ENCODE peak calls at places on chromosomes 3 and 15, in seven cellular contexts. A is uterus, R is lung, J is fibroblast of lung, X is SK-N-SH, O is adipocyte, W is right atrium auricular region. Y is an unnamed sample. For H3K9me3, the result is how much of the 10 kb centered on the place peaks cover.

GRCh38 chr15:100400996-100401395 is 59.2 kb upstream of the ADAMTS17 start:
- DNase-seq in A (no peak), R (no peak), J (no peak), X (no peak), O (no peak), W (no peak), Y (no peak)

GRCh38 chr15:52124270-52124878 is 11.8 kb upstream of the BCL2L10 start:
- DNase-seq in A (no peak), R (no peak), J (no peak), X (no peak), O (peak), W (no peak), Y (no peak)

GRCh38 chr3:187902938-187903337 is 157.7 kb upstream of the BCL6 start:
- DNase-seq in A (no peak), R (no peak), J (no peak), X (no peak), O (no peak), W (no peak), Y (no peak)

GRCh38 chr3:132180337-132180791 is 136.8 kb upstream of the ACP3 start:
- DNase-seq in A (no peak), R (no peak), J (peak), X (peak), O (peak), W (no peak), Y (peak)

GRCh38 chr3:136078421-136079364 is 113.2 kb downstream of the PPP2R3A start:
- DNase-seq in A (no peak), R (no peak), J (peak), X (peak), O (peak), W (no peak), Y (no peak)

GRCh38 chr15:75843618-75844610 is 667 bp downstream of the UBE2Q2 start:
- DNase-seq in A (peak), R (peak), J (peak), X (peak), O (peak), W (peak), Y (peak)

GRCh38 chr15:78850352-78850751 is 22.3 kb upstream of the MORF4L1 start:
- DNase-seq in A (no peak), R (no peak), J (no peak), X (no peak), O (no peak), W (no peak), Y (no peak)

GRCh38 chr3:175932586-175932985 is 1073.5 kb downstream of the NAALADL2 start:
- DNase-seq in A (no peak), R (no peak), J (peak), X (no peak), O (peak), W (no peak), Y (no peak)

GRCh38 chr3:12993623-12994356 is 79.4 kb downstream of the IQSEC1 start:
- DNase-seq in A (peak), R (no peak), J (no peak), X (peak), O (peak), W (no peak), Y (no peak)

GRCh38 chr15:50880651-50881114 is 27.8 kb upstream of the AP4E1 start:
- DNase-seq in A (no peak), R (no peak), J (peak), X (no peak), O (peak), W (no peak), Y (no peak)

GRCh38 chr15:29682781-29683180 is 139.5 kb downstream of the TJP1 start:
- DNase-seq in A (no peak), R (no peak), J (no peak), X (no peak), O (no peak), W (no peak), Y (no peak)

GRCh38 chr3:40756500-40756899 is 231.7 kb downstream of the ZNF621 start:
- DNase-seq in A (no peak), R (no peak), J (no peak), X (no peak), O (no peak), W (no peak), Y (no peak)

GRCh38 chr15:39685999-39686613 is 96.5 kb downstream of the FSIP1 start:
- DNase-seq in A (no peak), R (no peak), J (peak), X (peak), O (peak), W (no peak), Y (peak)

GRCh38 chr3:9754678-9755077 is 4.9 kb downstream of the OGG1 start:
- DNase-seq in A (no peak), R (no peak), J (no peak), X (no peak), O (no peak), W (no peak), Y (peak)

GRCh38 chr15:87118424-87118823 is 1038.8 kb downstream of the AGBL1 start:
- DNase-seq in A (no peak), R (no peak), J (no peak), X (peak), O (no peak), W (no peak), Y (no peak)

GRCh38 chr3:13018561-13019242 is 54.5 kb downstream of the IQSEC1 start:
- DNase-seq in A (no peak), R (no peak), J (no peak), X (no peak), O (no peak), W (no peak), Y (no peak)

GRCh38 chr15:96804754-96805153 is 474.3 kb downstream of the NR2F2 start:
- DNase-seq in A (no peak), R (no peak), J (no peak), X (no peak), O (no peak), W (no peak), Y (no peak)

GRCh38 chr3:76859596-76859995 is 180.3 kb upstream of the ROBO2 start:
- DNase-seq in A (no peak), R (no peak), J (no peak), X (no peak), O (peak), W (no peak), Y (no peak)

GRCh38 chr3:121918779-121919483 is 24.7 kb downstream of the SLC15A2 start:
- DNase-seq in A (no peak), R (no peak), J (peak), X (no peak), O (no peak), W (no peak), Y (peak)

GRCh38 chr3:129648331-129648730 is 41.9 kb upstream of the PLXND1 start:
- DNase-seq in A (no peak), R (no peak), J (no peak), X (no peak), O (no peak), W (no peak), Y (no peak)

GRCh38 chr3:52233108-52233591 is 5.8 kb downstream of the TWF2 start:
- DNase-seq in A (no peak), R (no peak), J (no peak), X (no peak), O (no peak), W (no peak), Y (no peak)

GRCh38 chr3:53157974-53158580 is 2.9 kb upstream of the PRKCD start:
- DNase-seq in A (no peak), R (no peak), J (no peak), X (no peak), O (no peak), W (no peak), Y (no peak)

GRCh38 chr3:72058493-72059081 is 273.6 kb upstream of the PROK2 start:
- DNase-seq in A (no peak), R (no peak), J (no peak), X (peak), O (no peak), W (no peak), Y (no peak)

GRCh38 chr15:59532770-59533379 is 78.7 kb upstream of the GCNT3 start:
- DNase-seq in A (no peak), R (no peak), J (peak), X (peak), O (peak), W (no peak), Y (peak)

GRCh38 chr15:40414816-40415215 is 9.2 kb downstream of the IVD start:
- DNase-seq in A (no peak), R (no peak), J (no peak), X (no peak), O (no peak), W (no peak), Y (no peak)

GRCh38 chr3:158727499-158728377 is 4.5 kb downstream of the RARRES1 start:
- DNase-seq in A (no peak), R (peak), J (peak), X (peak), O (peak), W (no peak), Y (peak)

DNA sequence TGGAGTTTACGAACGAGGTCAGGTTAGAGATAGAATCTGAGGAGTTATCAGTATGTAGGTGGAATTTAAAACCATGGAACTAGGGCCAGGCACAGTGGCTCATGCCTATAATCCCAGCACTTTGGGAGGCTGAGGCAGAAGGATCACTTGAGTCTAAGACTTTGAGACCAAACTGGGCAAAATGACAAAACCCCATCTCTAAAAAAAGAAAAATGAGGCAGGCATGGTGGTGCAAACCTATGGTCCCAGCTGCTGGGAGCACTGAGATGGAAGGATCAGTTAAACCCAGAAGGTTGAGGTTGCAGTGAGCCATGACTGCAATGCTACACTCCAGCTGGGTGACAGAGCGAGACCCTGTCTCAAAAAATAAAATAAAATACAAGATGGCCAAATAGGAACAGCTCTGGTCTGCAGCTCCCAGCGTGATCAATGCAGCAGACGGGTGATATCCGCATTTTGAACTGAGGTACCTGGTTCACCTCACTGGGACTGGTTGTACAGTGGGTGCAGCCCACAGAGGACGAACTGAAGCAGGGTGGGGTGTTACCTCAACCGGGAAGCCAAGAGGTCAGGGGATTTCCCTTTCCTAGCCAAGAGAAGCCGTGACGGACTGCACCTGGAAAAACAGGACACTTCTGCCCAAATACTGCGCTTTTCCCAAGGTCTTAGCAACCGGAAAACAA is 33.3 kb downstream of the ZMAT3 start:
- DNase-seq in A (no peak), R (no peak), J (no peak), X (no peak), O (no peak), W (no peak), Y (no peak)
- H3K4me3 ChIP-seq in A (no peak), R (no peak), J (no peak), X (no peak), O (no peak), W (no peak), Y (no peak)

DNA sequence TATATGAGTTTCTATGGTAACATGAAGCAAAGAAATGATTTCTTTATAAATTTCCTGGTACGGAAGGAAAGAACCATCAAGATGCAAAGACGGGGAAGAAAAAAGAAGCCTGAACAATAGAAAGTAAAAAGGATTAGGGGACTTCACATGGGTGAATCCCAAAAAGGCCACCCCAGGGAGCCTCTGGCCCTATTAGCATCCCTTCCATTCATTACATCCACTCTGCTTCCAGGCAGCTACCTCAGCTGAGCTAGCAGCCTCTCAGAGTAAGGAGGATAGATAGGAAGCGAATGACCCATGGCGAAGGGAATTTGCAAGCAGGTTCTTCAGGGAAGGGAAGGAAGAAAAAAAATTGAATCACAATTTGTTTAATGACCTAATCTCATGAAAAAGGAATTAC is 81.6 kb downstream of the GABRB3 start:
- DNase-seq in A (no peak), R (no peak), J (no peak), X (no peak), O (no peak), W (no peak), Y (no peak)
- H3K9me3 ChIP-seq in A (under half), R (under half), J (under half), X (under half), O (under half), W (under half), Y (under half)

DNA sequence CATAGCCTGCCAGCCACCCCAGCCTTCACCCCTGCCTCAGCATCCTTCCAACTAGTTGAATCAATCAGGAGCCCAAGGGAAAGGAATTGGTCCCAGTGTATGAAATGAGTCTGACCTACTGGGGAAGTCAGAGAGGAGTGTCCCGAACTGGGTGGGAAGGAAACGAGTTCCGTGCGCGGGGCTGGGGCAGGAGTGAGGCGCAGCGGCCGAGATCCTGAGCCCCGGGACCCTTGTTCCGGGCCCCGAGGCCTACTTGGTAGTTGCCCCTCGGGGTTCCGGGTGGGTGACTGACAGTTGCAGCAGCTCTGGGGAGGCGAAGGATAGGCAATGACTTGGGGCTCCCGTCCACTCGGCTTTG is 1.1 kb upstream of the PLCL2 start:
- DNase-seq in A (no peak), R (no peak), J (no peak), X (no peak), O (no peak), W (no peak), Y (no peak)
- H3K4me3 ChIP-seq in A (no peak), R (peak), J (no peak), X (peak), O (peak), W (peak), Y (peak)

GRCh38 chr3:197248341-197248740 is 50.1 kb downstream of the DLG1 start:
- DNase-seq in A (no peak), R (no peak), J (no peak), X (no peak), O (no peak), W (no peak), Y (no peak)
- H3K9me3 ChIP-seq in A (under half), R (under half), J (under half), X (under half), O (under half), W (under half), Y (under half)

GRCh38 chr15:48096355-48096786 is 24.4 kb upstream of the SLC24A5 start:
- DNase-seq in A (no peak), R (no peak), J (no peak), X (no peak), O (no peak), W (no peak), Y (no peak)
- H3K4me3 ChIP-seq in A (no peak), R (no peak), J (no peak), X (no peak), O (no peak), W (no peak), Y (no peak)

GRCh38 chr15:71085809-71086208 is 29.5 kb upstream of the THSD4 start:
- DNase-seq in A (no peak), R (no peak), J (no peak), X (no peak), O (no peak), W (no peak), Y (no peak)
- H3K9me3 ChIP-seq in A (under half), R (under half), J (under half), X (under half), O (under half), W (under half), Y (under half)

DNA sequence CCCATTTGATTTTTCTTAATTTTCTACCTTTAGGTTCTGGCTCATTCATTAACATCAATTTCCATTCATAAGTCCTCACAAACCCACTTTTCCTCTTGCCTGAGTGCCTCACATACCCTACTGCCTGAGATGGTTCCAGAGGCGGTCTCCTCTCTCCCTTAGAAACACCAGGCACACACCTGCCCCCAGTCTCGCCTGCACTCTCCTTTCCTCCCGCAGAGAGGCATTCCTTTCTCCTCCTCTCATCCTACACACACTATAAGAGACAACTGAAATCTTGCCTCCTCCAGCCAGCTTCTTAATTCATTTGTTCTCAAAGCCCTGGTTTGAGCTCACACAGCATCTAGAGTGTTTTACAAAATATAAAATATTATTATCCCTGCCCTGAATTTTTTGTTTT is 27.5 kb downstream of the TF start:
- DNase-seq in A (no peak), R (no peak), J (no peak), X (no peak), O (no peak), W (no peak), Y (no peak)
- H3K4me3 ChIP-seq in A (no peak), R (no peak), J (no peak), X (no peak), O (no peak), W (no peak), Y (no peak)

DNA sequence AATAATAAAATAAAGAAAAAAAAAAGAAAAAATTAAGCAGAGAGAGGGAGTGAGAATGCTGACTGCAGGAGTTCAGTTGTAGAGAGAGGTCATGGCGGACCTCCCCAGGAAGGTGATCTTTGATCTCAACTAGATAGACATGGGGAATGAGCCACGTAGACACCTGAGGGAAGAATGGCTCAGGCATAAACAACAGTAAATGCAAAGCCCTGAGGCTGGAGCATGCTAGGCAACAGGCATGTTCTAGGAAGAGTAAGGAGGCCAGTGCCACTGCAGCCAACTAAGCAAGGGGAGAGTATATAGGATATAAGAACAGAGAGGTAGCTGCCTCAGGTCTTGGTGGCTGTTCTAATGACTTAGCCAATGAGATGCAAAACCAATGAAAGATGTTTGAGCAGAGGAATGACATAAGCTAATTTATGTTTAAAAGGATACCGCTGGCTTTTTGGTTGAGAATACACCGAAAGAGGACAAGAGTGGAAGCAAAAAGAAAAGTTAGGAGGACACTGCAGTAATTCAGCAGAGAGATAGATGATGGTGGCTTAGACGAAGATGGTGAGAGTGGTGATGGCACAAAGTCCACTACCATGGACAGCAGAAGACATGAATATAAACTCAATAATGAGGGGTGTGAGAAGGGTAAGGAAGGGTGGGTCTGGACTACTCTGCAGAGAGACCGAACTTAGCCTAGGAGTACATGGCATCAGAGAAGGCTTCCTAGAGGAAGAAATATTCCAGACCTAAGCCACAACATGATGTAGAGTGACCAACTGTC is 174.6 kb downstream of the P3H2 start:
- DNase-seq in A (no peak), R (no peak), J (no peak), X (no peak), O (no peak), W (no peak), Y (no peak)
- H3K9me3 ChIP-seq in A (under half), R (under half), J (under half), X (under half), O (under half), W (under half), Y (under half)

Y was measured in cardiac muscle cell.